ENCODE peak calls at places on chromosomes 4 and X, in seven cellular contexts. E is right lobe of liver, D is prostate gland, K is upper lobe of left lung, B is ovary, G is gastrocnemius medialis, C is HepG2. U is an unnamed sample.

GRCh38 chr4:78689700-78690318 is 86.3 kb upstream of the BMP2K start:
- DNase-seq in E (no peak), D (no peak), K (no peak), B (no peak), G (no peak), C (no peak), U (no peak)

GRCh38 chrX:53563324-53563723 is 123.2 kb downstream of the HUWE1 start:
- DNase-seq in E (no peak), D (no peak), K (no peak), B (no peak), G (no peak), C (no peak), U (no peak)

GRCh38 chr4:153022233-153022632 is 86.1 kb downstream of the FHDC1 start:
- DNase-seq in E (no peak), D (peak), K (peak), B (no peak), G (no peak), C (no peak), U (no peak)

GRCh38 chr4:2253160-2254084 is 8.5 kb downstream of the MXD4 start:
- DNase-seq in E (peak), D (peak), K (peak), B (no peak), G (no peak), C (no peak), U (peak)

GRCh38 chrX:43693602-43694406 is 37.7 kb downstream of the MAOA start:
- DNase-seq in E (no peak), D (peak), K (no peak), B (no peak), G (no peak), C (peak), U (no peak)

GRCh38 chr4:16140520-16141249 is 56.9 kb upstream of the PROM1 start:
- DNase-seq in E (no peak), D (no peak), K (peak), B (no peak), G (no peak), C (peak), U (no peak)

GRCh38 chr4:2136736-2137135 is 77.6 kb downstream of the NAT8L start:
- DNase-seq in E (no peak), D (no peak), K (no peak), B (no peak), G (peak), C (no peak), U (no peak)

GRCh38 chrX:13876652-13877051 is 59.8 kb upstream of the GPM6B start:
- DNase-seq in E (no peak), D (no peak), K (no peak), B (no peak), G (no peak), C (no peak), U (no peak)

GRCh38 chr4:3641501-3641900 is 109.3 kb upstream of the LRPAP1 start:
- DNase-seq in E (no peak), D (no peak), K (no peak), B (no peak), G (no peak), C (no peak), U (peak)

GRCh38 chr4:99201687-99202086 is 17.4 kb downstream of the ADH6 start:
- DNase-seq in E (no peak), D (no peak), K (no peak), B (no peak), G (no peak), C (no peak), U (no peak)

GRCh38 chrX:666762-667161 is 36.2 kb downstream of the SHOX start:
- DNase-seq in E (no peak), D (no peak), K (no peak), B (no peak), G (no peak), C (no peak), U (no peak)

DNA sequence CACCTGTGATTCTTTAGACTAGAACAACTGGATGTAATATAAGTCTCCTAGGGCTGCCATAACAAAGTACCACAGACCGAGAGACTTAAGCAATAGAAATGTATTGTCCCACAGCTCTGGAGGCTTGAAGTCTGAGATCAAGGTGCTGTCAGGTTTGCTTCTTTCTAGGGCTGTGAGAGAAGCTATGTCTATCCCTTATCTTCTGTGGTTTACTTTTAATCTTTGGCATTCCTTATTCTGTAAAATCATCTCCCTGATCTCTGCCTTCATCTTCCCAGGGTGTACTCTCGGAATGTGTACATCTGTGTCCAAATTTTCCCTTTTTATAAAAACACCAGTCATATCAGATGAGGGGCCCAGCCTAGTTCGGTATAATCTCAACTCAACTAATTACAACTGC is 10.3 kb upstream of the HOPX start:
- DNase-seq in E (no peak), D (no peak), K (no peak), B (no peak), G (no peak), C (no peak), U (no peak)
- TF ChIP-seq POLR2A in E (no peak), D (no peak), K (no peak), B (no peak), G (no peak), C (no peak), U (no peak)

GRCh38 chr4:174214102-174214878 is 69.2 kb downstream of the FBXO8 start:
- DNase-seq in E (no peak), D (no peak), K (no peak), B (no peak), G (no peak), C (no peak), U (no peak)

GRCh38 chr4:174212061-174212460 is 71.4 kb downstream of the FBXO8 start:
- DNase-seq in E (no peak), D (no peak), K (no peak), B (no peak), G (no peak), C (no peak), U (no peak)

GRCh38 chr4:174215055-174215454 is 68.4 kb downstream of the FBXO8 start:
- DNase-seq in E (no peak), D (no peak), K (no peak), B (no peak), G (no peak), C (no peak), U (no peak)

GRCh38 chr4:174211611-174212044 is 71.8 kb downstream of the FBXO8 start:
- DNase-seq in E (no peak), D (no peak), K (no peak), B (no peak), G (no peak), C (no peak), U (no peak)

GRCh38 chr4:174213734-174214101 is 69.7 kb downstream of the FBXO8 start:
- DNase-seq in E (no peak), D (no peak), K (no peak), B (no peak), G (no peak), C (no peak), U (no peak)
- H3K27ac ChIP-seq in E (peak), D (no peak), K (no peak), B (no peak), G (no peak), C (no peak), U (no peak)

GRCh38 chr4:20496078-20496477 is 204.2 kb upstream of the PACRGL start:
- DNase-seq in E (no peak), D (no peak), K (no peak), B (no peak), G (no peak), C (no peak), U (no peak)
- TF ChIP-seq POLR2A in E (no peak), D (no peak), K (no peak), B (no peak), G (no peak), C (no peak), U (no peak)

GRCh38 chr4:148051403-148051802 is 319.5 kb downstream of the ARHGAP10 start:
- DNase-seq in E (no peak), D (no peak), K (no peak), B (no peak), G (no peak), C (no peak), U (no peak)
- H3K27ac ChIP-seq in E (no peak), D (no peak), K (no peak), B (no peak), G (no peak), C (no peak), U (peak)

GRCh38 chrX:71252221-71252620 is 1.7 kb downstream of the ZMYM3 start:
- DNase-seq in E (no peak), D (no peak), K (no peak), B (no peak), G (no peak), C (no peak), U (no peak)

GRCh38 chrX:71251456-71251973 is 2.4 kb downstream of the ZMYM3 start:
- DNase-seq in E (no peak), D (no peak), K (no peak), B (no peak), G (no peak), C (no peak), U (no peak)

GRCh38 chrX:71253253-71254091 is 468 bp downstream of the ZMYM3 start:
- DNase-seq in E (peak), D (peak), K (no peak), B (peak), G (peak), C (peak), U (peak)

GRCh38 chrX:71256051-71256450 is 2.1 kb upstream of the ZMYM3 start:
- DNase-seq in E (no peak), D (no peak), K (no peak), B (no peak), G (no peak), C (no peak), U (no peak)

DNA sequence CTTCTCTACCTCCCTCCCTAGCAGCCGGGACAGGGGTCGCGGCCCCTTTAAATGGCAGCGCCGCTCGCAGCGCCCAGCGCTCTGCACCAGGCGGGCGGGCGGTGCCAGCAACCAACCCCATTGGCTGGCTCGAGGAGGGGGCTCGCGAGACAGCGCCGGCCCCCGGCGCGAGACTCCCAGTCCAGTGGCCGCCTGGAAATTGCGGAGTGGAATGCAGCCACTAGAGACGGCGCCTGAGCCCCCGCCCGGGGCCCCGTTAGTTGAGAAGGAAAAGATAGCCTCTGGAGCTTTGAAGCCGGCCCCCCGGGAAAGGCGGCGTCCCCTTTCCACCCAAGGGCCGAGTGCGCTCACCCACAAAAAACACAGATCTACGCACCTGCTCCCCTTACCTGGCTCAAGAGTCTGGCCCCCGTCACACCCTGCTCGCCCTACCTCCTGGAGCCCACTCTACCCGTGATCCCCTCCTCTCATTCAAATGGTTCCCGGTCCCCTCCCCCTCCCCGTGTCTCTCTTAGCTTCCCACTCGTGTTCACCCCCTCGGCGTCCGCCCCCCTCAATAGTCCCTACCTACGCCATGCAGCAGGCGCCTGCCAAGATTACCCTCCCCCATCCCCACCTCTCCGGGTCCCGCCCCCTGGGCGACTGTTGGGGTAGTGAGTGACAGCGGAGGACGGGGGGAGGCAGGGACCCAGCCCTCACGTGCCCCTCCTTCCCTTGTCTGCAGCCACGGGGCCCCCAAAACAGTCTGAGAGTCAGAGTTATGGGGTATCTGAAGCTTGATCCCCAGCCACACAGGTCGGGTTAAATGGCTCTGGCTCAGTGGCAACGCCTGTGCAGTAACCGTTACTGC is at the start of gene ZMYM3:
- DNase-seq in E (peak), D (peak), K (peak), B (peak), G (peak), C (peak), U (peak)
- TF ChIP-seq POLR2A in E (peak), D (peak), K (peak), B (no peak), G (peak), C (no peak), U (peak)

DNA sequence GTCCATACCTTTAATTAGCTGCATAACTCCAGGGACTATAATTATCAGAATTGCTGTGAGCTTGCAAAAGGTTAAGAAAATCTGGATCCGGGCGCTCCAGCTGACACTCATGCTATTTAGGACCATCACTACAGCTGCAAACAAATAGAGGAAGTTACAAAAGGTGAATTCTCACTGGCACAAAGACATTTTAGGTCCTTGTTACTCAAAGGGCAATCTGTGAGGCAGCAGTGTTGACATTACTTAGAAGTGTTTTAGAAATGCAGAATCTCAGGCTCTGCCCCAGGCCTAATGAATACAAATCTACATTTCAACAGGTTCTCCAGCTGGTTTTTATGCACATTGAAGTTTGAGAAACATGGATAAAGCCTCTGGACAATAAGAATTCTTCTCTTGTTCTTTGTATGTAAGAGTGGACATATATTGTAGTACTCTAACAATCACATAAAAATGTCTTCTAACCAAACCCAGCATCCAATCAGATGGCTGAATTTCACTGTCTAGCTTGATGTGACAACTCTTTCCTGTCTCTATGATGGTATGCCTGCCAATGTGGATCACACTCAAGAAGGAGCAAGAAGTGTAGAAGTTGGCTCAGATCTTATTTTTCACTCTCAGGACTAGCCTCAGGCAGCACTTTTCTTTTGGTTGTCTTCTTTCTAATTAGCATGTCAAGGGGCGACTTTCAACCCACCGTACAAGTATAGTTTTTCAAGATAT is 18.8 kb downstream of the SLC7A11 start:
- DNase-seq in E (no peak), D (no peak), K (no peak), B (no peak), G (no peak), C (no peak), U (no peak)
- H3K27ac ChIP-seq in E (no peak), D (no peak), K (no peak), B (no peak), G (no peak), C (no peak), U (no peak)